ENCODE peak calls at places on chromosome 4, in six cellular contexts. R, M, G, E, L and P are unnamed samples.

GRCh38 chr4:98394134-98394533 is 132.9 kb downstream of the RAP1GDS1 start:
- DNase-seq in L (peak; percentile 1), G (no peak), R (no peak), E (no peak), M (no peak), P (no peak)

GRCh38 chr4:118942465-118942864 is 53.8 kb downstream of the SYNPO2 start:
- DNase-seq in M (no peak), R (no peak), E (no peak), L (peak; percentile 84), G (peak; percentile 5), P (no peak)

GRCh38 chr4:169098054-169098896 is 88.2 kb upstream of the CBR4 start:
- DNase-seq in M (no peak), R (no peak), L (peak; percentile 58), G (no peak), E (no peak), P (no peak)

GRCh38 chr4:101669832-101670188 is 120.7 kb upstream of the BANK1 start:
- DNase-seq in M (no peak), G (no peak), L (no peak), R (no peak), E (no peak), P (no peak)

GRCh38 chr4:112706840-112707207 is 69.9 kb downstream of the LARP7 start:
- DNase-seq in G (no peak), E (peak; percentile 46), R (no peak), L (no peak), M (no peak), P (no peak)

GRCh38 chr4:47650584-47651130 is 165.6 kb downstream of the ATP10D start:
- DNase-seq in R (no peak), L (peak; percentile 27), M (no peak), E (no peak), G (no peak), P (no peak)

GRCh38 chr4:161767116-161767515 is 396.7 kb downstream of the FSTL5 start:
- DNase-seq in L (no peak), R (no peak), M (no peak), E (no peak), G (no peak), P (no peak)

GRCh38 chr4:23972805-23973204 is 83.0 kb upstream of the PPARGC1A start:
- DNase-seq in L (peak; percentile 12), E (no peak), G (no peak), M (no peak), R (no peak), P (no peak)